ENCODE peak calls at places on chromosomes 11 and 22, in nine cellular contexts. A is activated gamma-delta T cell treated with Interleukin-2 at 50 U/mL for 16 hours; G is psoas muscle; U is keratinocyte; B is nephron progenitor cell; Y is EL; F is cardiac muscle cell; R is CD4-positive, alpha-beta T cell; S is AML-193. E is an unnamed sample.

GRCh38 chr22:22948651-22949611 is 61.3 kb downstream of the IGLL5 start:
- DNase-seq in A (no peak), G (no peak), U (no peak), B (no peak), Y (peak), F (peak), R (no peak), S (no peak), E (no peak)

GRCh38 chr11:75765116-75765515 is 3.5 kb upstream of the DGAT2 start:
- DNase-seq in A (no peak), G (no peak), U (no peak), B (no peak), Y (no peak), F (no peak), R (no peak), S (no peak), E (no peak)

GRCh38 chr11:105045897-105046296 is 762 bp upstream of the CARD16 start:
- DNase-seq in A (no peak), G (peak), U (no peak), B (no peak), Y (no peak), F (no peak), R (no peak), S (no peak), E (no peak)

GRCh38 chr11:33160587-33160986 is 693 bp downstream of the CSTF3 start:
- DNase-seq in A (no peak), G (no peak), U (no peak), B (no peak), Y (no peak), F (no peak), R (no peak), S (no peak), E (no peak)

GRCh38 chr22:18057568-18058209 is 20.1 kb upstream of the PEX26 start:
- DNase-seq in A (no peak), G (peak), U (peak), B (no peak), Y (peak), F (peak), R (no peak), S (no peak), E (no peak)

GRCh38 chr11:118792642-118793124 is 1.7 kb upstream of the DDX6 start:
- DNase-seq in A (peak), G (no peak), U (peak), B (peak), Y (peak), F (peak), R (peak), S (peak), E (peak)

GRCh38 chr22:46514592-46515207 is 22.7 kb downstream of the CELSR1 start:
- DNase-seq in A (no peak), G (no peak), U (peak), B (no peak), Y (peak), F (peak), R (no peak), S (no peak), E (no peak)

GRCh38 chr11:57662893-57663292 is 5.0 kb upstream of the ZDHHC5 start:
- DNase-seq in A (no peak), G (no peak), U (no peak), B (no peak), Y (no peak), F (no peak), R (no peak), S (peak), E (peak)

GRCh38 chr11:42524534-42525227 is 787.1 kb upstream of the API5 start:
- DNase-seq in A (no peak), G (no peak), U (no peak), B (peak), Y (peak), F (peak), R (no peak), S (peak), E (peak)

GRCh38 chr11:19220903-19221682 is 19.3 kb upstream of the CSRP3 start:
- DNase-seq in A (no peak), G (no peak), U (no peak), B (no peak), Y (no peak), F (peak), R (no peak), S (no peak), E (no peak)

GRCh38 chr22:36236338-36237319 is 2.7 kb downstream of the APOL2 start:
- DNase-seq in A (no peak), G (no peak), U (no peak), B (no peak), Y (no peak), F (no peak), R (no peak), S (no peak), E (no peak)

GRCh38 chr22:35322893-35323292 is 23.2 kb downstream of the TOM1 start:
- DNase-seq in A (no peak), G (peak), U (no peak), B (no peak), Y (no peak), F (no peak), R (no peak), S (no peak), E (no peak)

GRCh38 chr22:38700271-38700788 is 413 bp downstream of the JOSD1 start:
- DNase-seq in A (no peak), G (peak), U (no peak), B (peak), Y (peak), F (peak), R (no peak), S (peak), E (no peak)

GRCh38 chr11:96235725-96236124 is 107.3 kb downstream of the MAML2 start:
- DNase-seq in A (no peak), G (no peak), U (no peak), B (no peak), Y (peak), F (no peak), R (no peak), S (no peak), E (no peak)

GRCh38 chr11:62710001-62710345 is 2.5 kb downstream of the GNG3 start:
- DNase-seq in A (peak), G (no peak), U (no peak), B (no peak), Y (peak), F (peak), R (no peak), S (no peak), E (no peak)

GRCh38 chr22:45149671-45150070 is 14.1 kb upstream of the NUP50 start:
- DNase-seq in A (no peak), G (no peak), U (no peak), B (no peak), Y (no peak), F (no peak), R (no peak), S (no peak), E (no peak)

GRCh38 chr11:20013346-20014066 is 146.8 kb downstream of the DBX1 start:
- DNase-seq in A (no peak), G (peak), U (no peak), B (no peak), Y (no peak), F (peak), R (no peak), S (no peak), E (peak)

GRCh38 chr11:34745209-34745608 is 124.3 kb downstream of the EHF start:
- DNase-seq in A (no peak), G (no peak), U (no peak), B (no peak), Y (no peak), F (peak), R (no peak), S (no peak), E (no peak)

GRCh38 chr11:27012254-27012921 is 18.5 kb downstream of the FIBIN start:
- DNase-seq in A (no peak), G (no peak), U (no peak), B (no peak), Y (peak), F (peak), R (no peak), S (no peak), E (peak)

GRCh38 chr11:63945482-63946163 is 6.8 kb downstream of the NAA40 start:
- DNase-seq in A (peak), G (peak), U (no peak), B (peak), Y (peak), F (peak), R (peak), S (peak), E (peak)

GRCh38 chr22:18973264-18974031 is 37.4 kb upstream of the PRODH start:
- DNase-seq in A (no peak), G (peak), U (no peak), B (no peak), Y (no peak), F (no peak), R (no peak), S (no peak), E (no peak)

E was measured in left kidney.